ENCODE peak calls at places on chromosome 5, in seven cellular contexts. F is H9, G is tibial nerve, C is transverse colon, X is left lung, A is OCI-LY7, O is endothelial cell. B is an unnamed sample.

GRCh38 chr5:1409386-1410110 is 35.7 kb downstream of the SLC6A3 start:
- DNase-seq in A (peak), X (no peak), C (no peak), G (no peak), O (peak), F (peak), B (no peak)

GRCh38 chr5:38258319-38259061 is at the start of gene EGFLAM:
- DNase-seq in C (no peak), G (no peak), X (no peak), O (peak), F (peak), A (no peak), B (no peak)

GRCh38 chr5:7208911-7209310 is 187.0 kb upstream of the ADCY2 start:
- DNase-seq in A (no peak), C (peak), X (no peak), G (peak), O (no peak), F (no peak), B (no peak)

GRCh38 chr5:160311491-160312138 is 749 bp downstream of the CCNJL start:
- DNase-seq in C (no peak), O (peak), X (peak), F (no peak), G (no peak), A (no peak), B (no peak)

GRCh38 chr5:124996023-124996763 is 249.8 kb upstream of the ZNF608 start:
- DNase-seq in A (no peak), O (no peak), F (no peak), X (no peak), C (no peak), G (no peak), B (no peak)

GRCh38 chr5:173881811-173882575 is 6.2 kb upstream of the CPEB4 start:
- DNase-seq in C (no peak), X (no peak), O (no peak), A (no peak), F (no peak), G (no peak), B (no peak)

GRCh38 chr5:108567429-108567828 is 180.3 kb upstream of the FER start:
- DNase-seq in F (no peak), C (no peak), A (no peak), X (no peak), O (no peak), G (no peak), B (no peak)

GRCh38 chr5:149439899-149440655 is 61.0 kb upstream of the IL17B start:
- DNase-seq in G (no peak), F (peak), C (peak), A (no peak), O (peak), X (peak), B (no peak)

GRCh38 chr5:76958976-76959767 is 6.3 kb downstream of the CRHBP start:
- DNase-seq in X (no peak), F (no peak), O (no peak), C (no peak), A (no peak), G (no peak), B (no peak)

GRCh38 chr5:143229426-143229895 is 174.0 kb downstream of the NR3C1 start:
- DNase-seq in F (no peak), A (peak), G (no peak), O (no peak), C (no peak), X (no peak), B (no peak)

GRCh38 chr5:16589658-16590057 is 27.1 kb downstream of the RETREG1 start:
- DNase-seq in C (no peak), X (no peak), A (no peak), O (no peak), F (no peak), G (no peak), B (no peak)

GRCh38 chr5:83871533-83872380 is 151.1 kb upstream of the HAPLN1 start:
- DNase-seq in F (no peak), G (no peak), C (no peak), X (no peak), A (no peak), O (no peak), B (no peak)

GRCh38 chr5:103487253-103487652 is 75.3 kb downstream of the NUDT12 start:
- DNase-seq in F (no peak), O (no peak), A (no peak), X (no peak), C (no peak), G (no peak), B (no peak)

GRCh38 chr5:133454442-133454841 is 157.9 kb downstream of the FSTL4 start:
- DNase-seq in F (no peak), A (no peak), C (no peak), O (no peak), X (no peak), G (no peak), B (no peak)

GRCh38 chr5:133451926-133452325 is 160.4 kb downstream of the FSTL4 start:
- DNase-seq in F (peak), O (no peak), A (no peak), C (no peak), G (no peak), X (no peak), B (no peak)

GRCh38 chr5:133455681-133456080 is 156.7 kb downstream of the FSTL4 start:
- DNase-seq in X (no peak), O (no peak), F (peak), A (no peak), G (no peak), C (no peak), B (no peak)

GRCh38 chr5:133453825-133454224 is 158.5 kb downstream of the FSTL4 start:
- DNase-seq in G (no peak), O (no peak), A (no peak), F (no peak), C (no peak), X (no peak), B (no peak)

DNA sequence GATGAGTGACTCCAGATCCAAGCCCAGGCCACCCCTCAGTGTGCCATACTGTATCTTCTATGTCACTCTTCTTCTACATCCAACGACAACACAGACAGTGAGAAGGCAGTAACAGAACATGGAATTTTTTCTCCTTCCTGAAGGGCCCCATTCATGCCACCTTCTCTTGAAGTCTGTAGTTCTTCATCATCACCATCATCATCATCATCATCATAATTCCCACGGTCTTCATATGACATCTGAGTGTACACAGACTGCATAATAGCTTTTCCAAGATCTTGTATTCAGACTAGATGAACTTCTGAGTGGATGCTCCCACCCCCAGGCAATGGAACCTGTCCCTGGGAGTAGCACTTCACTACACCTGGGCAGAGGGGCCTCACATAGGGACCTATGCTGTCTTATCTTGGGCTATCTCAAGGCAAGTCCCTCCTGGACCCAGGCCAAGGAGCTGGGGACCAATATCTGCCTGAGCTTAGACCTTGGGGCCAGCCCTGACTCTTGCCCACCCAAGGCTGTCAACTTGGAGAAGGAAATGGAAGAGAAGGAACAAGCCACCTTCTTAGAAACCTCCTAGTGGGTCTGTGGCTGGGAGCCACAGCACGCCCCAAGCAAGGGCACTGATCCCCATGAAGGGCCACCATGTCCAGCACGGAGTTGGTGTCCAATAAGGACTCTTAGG is 159.1 kb downstream of the FSTL4 start:
- DNase-seq in A (no peak), G (no peak), X (no peak), O (no peak), C (no peak), F (peak), B (no peak)
- TF ChIP-seq CTCF in A (no peak), G (no peak), X (no peak), O (no peak), C (no peak), F (no peak), B (no peak)

DNA sequence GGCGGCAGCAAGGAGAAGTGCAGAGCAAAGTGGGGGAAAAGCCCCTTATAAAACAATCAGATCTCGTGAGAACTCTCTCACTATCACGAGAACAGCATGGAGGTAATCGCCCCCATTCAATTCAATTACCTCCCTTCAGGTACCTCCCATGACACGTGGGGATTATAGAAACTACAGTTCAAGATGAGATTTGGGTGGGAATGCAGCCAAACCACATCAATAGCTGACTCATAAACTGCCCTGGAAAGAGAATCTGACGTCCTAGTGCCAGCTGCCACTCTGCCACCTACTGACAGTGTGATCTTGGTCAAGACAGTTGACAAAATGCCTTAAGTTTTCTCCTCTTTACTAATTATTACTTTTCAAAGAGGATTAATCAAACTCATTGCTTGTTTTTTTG is 128.3 kb downstream of the GPBP1 start:
- DNase-seq in F (no peak), C (peak), A (no peak), G (no peak), O (no peak), X (no peak), B (no peak)
- TF ChIP-seq CTCF in F (no peak), C (no peak), A (no peak), G (no peak), O (no peak), X (no peak), B (no peak)

DNA sequence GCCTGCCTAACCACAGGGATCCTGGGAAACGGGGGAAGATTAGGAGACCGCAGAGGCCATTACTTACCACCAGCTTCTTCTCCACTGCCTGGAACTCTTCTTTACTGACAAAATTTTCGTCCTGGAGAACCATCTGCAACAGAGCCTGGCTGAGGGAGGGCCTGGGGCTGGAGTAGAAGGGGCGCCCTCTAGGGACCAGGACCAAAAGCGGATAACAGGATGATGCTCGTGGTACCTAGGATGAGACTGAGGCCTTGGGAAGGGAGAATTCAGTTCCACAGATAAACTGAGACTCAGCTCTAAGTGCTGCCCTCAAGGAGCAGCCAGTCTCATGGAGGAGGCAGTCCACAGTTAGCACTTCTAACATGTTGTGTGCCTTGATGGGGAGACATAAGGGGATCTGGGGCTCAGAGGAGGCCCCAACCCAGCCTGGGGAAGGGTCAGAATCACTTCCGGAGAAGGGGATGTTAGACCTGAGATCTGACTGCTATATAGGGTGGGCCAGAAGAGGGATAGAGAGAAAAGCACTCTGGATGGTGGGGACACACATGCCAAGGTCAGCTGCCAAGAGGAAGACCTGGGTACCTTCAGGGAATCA is 1.2 kb downstream of the SPATA24 start:
- DNase-seq in F (peak), A (peak), O (peak), G (no peak), X (no peak), C (peak), B (no peak)
- TF ChIP-seq CTCF in F (peak), A (peak), O (peak), G (peak), X (peak), C (peak), B (no peak)

DNA sequence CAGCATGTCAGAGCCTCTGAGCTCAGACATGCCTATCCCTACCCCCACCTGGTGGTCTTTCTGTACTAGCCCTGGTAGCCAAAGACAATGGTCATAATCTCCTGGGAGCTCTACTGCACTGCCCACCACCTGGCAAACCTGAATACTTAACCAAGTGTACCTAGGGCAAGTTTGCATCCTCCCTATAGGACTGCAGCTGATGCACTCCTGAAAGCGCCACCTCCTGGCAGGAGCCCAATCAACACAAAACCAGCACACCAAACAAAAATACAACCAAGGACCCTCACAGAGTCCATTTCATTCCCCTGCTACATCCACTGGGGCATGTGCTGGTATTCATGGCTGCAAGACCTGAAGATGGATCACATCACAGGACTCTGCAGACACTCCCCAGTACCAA is 14.8 kb upstream of the FAM174A start:
- DNase-seq in O (peak), G (no peak), A (no peak), C (no peak), X (no peak), F (peak), B (no peak)
- TF ChIP-seq CTCF in O (peak), G (no peak), A (peak), C (no peak), X (no peak), F (peak), B (no peak)

GRCh38 chr5:127297348-127298035 is 6.9 kb downstream of the MEGF10 start:
- DNase-seq in F (no peak), C (no peak), A (no peak), O (no peak), X (no peak), G (no peak), B (no peak)

GRCh38 chr5:127296321-127296720 is 5.7 kb downstream of the MEGF10 start:
- DNase-seq in F (no peak), G (no peak), O (no peak), C (no peak), A (no peak), X (no peak), B (no peak)

GRCh38 chr5:127299678-127300077 is 9.1 kb downstream of the MEGF10 start:
- DNase-seq in C (no peak), X (no peak), A (no peak), O (no peak), G (no peak), F (no peak), B (no peak)

GRCh38 chr5:127298623-127299022 is 8.0 kb downstream of the MEGF10 start:
- DNase-seq in C (no peak), X (no peak), A (no peak), F (no peak), O (no peak), G (no peak), B (no peak)

GRCh38 chr5:127298036-127298429 is 7.4 kb downstream of the MEGF10 start:
- DNase-seq in A (no peak), F (no peak), G (no peak), O (no peak), C (no peak), X (no peak), B (no peak)
- TF ChIP-seq CTCF in A (no peak), F (peak), G (no peak), O (no peak), C (no peak), X (no peak), B (no peak)

GRCh38 chr5:126499742-126500396 is 76.7 kb downstream of the GRAMD2B start:
- DNase-seq in A (peak), O (peak), X (no peak), G (no peak), F (peak), C (no peak), B (no peak)
- TF ChIP-seq CTCF in A (peak), O (peak), X (peak), G (peak), F (peak), C (peak), B (no peak)